ENCODE peak calls at places on chromosomes 6 and 20, in ten cellular contexts. R is foreskin keratinocyte; D is ACHN; I is stimulated activated CD4-positive, alpha-beta T cell treated with anti-CD3 and anti-CD28 coated beads, Interleukin-12 subunit alpha, Interleukin-12 subunit beta, amount 100 ng/mL, for 4 hours; M is stomach; C is Right ventricle myocardium inferior; E is islet precursor cell; H is adrenal gland; J is RWPE1; F is activated CD8-positive, alpha-beta memory T cell treated with anti-CD3 and anti-CD28 coated beads for 48 hours. N is an unnamed sample.

GRCh38 chr20:57397693-57398108 is 6.5 kb downstream of the RBM38 start:
- DNase-seq in R (no peak), D (no peak), I (no peak), M (peak), C (peak), E (no peak), H (peak), J (no peak), F (no peak), N (no peak)

GRCh38 chr6:9540534-9541126 is 874.2 kb downstream of the TFAP2A start:
- DNase-seq in R (peak), D (peak), I (no peak), M (no peak), C (no peak), E (no peak), H (no peak), J (peak), F (no peak), N (no peak)

GRCh38 chr6:158143700-158144099 is 24.4 kb downstream of the SERAC1 start:
- DNase-seq in R (no peak), D (peak), I (no peak), M (no peak), C (no peak), E (no peak), H (no peak), J (no peak), F (no peak), N (no peak)

GRCh38 chr6:104943781-104944180 is 13.1 kb upstream of the LIN28B start:
- DNase-seq in R (peak), D (peak), I (no peak), M (no peak), C (no peak), E (no peak), H (no peak), J (no peak), F (no peak), N (no peak)

GRCh38 chr6:150451767-150452641 is 83.2 kb downstream of the IYD start:
- DNase-seq in R (no peak), D (no peak), I (no peak), M (no peak), C (no peak), E (no peak), H (peak), J (no peak), F (no peak), N (no peak)

GRCh38 chr20:21523398-21523868 is 9.6 kb upstream of the NKX2-2 start:
- DNase-seq in R (no peak), D (no peak), I (no peak), M (no peak), C (no peak), E (peak), H (no peak), J (no peak), F (no peak), N (no peak)

GRCh38 chr6:164013480-164014208 is 599.1 kb downstream of the QKI start:
- DNase-seq in R (peak), D (no peak), I (no peak), M (no peak), C (no peak), E (peak), H (no peak), J (peak), F (no peak), N (no peak)

GRCh38 chr6:33029297-33030184 is 20.1 kb upstream of the HLA-DOA start:
- DNase-seq in R (no peak), D (no peak), I (no peak), M (peak), C (no peak), E (no peak), H (peak), J (no peak), F (no peak), N (no peak)